ENCODE peak calls at places on chromosomes 12 and 14, in ten cellular contexts. W is tibial nerve; K is anterior cingulate cortex; Y is occipital lobe; G is heart left ventricle; J is iPS-NIHi11; R is HFFc6; B is stimulated activated CD8-positive, alpha-beta memory T cell treated with anti-CD3 and anti-CD28 coated beads, Interleukin-4, amount 100 ng/mL, for 4 hours; X is bronchial epithelial cell; O is A172. V is an unnamed sample.

GRCh38 chr12:132237772-132238486 is 91.5 kb downstream of the GALNT9 start:
- DNase-seq in W (no peak), K (no peak), Y (no peak), G (no peak), J (no peak), R (no peak), B (no peak), X (no peak), O (no peak), V (no peak)

GRCh38 chr12:2682301-2683282 is 112.2 kb upstream of the FKBP4 start:
- DNase-seq in W (no peak), K (no peak), Y (no peak), G (no peak), J (peak), R (peak), B (no peak), X (peak), O (peak), V (no peak)

GRCh38 chr12:82461851-82462250 is 103.5 kb downstream of the METTL25 start:
- DNase-seq in W (no peak), K (no peak), Y (no peak), G (no peak), J (no peak), R (no peak), B (no peak), X (peak), O (no peak), V (no peak)

GRCh38 chr14:103890836-103891666 is 37.2 kb upstream of the TDRD9 start:
- DNase-seq in W (no peak), K (no peak), Y (no peak), G (no peak), J (peak), R (no peak), B (no peak), X (no peak), O (no peak), V (no peak)

GRCh38 chr14:37623552-37623951 is 28.1 kb downstream of the TTC6 start:
- DNase-seq in W (no peak), K (no peak), Y (no peak), G (no peak), J (no peak), R (peak), B (no peak), X (peak), O (peak), V (no peak)

GRCh38 chr14:94559638-94560290 is 1.5 kb upstream of the SERPINA4 start:
- DNase-seq in W (no peak), K (no peak), Y (no peak), G (no peak), J (no peak), R (no peak), B (no peak), X (no peak), O (no peak), V (no peak)

GRCh38 chr12:92140919-92141536 is 4.6 kb downstream of the BTG1 start:
- DNase-seq in W (no peak), K (no peak), Y (no peak), G (no peak), J (no peak), R (no peak), B (no peak), X (no peak), O (no peak), V (no peak)

GRCh38 chr12:66837311-66837627 is 158.4 kb upstream of the GRIP1 start:
- DNase-seq in W (no peak), K (no peak), Y (no peak), G (no peak), J (no peak), R (no peak), B (no peak), X (no peak), O (no peak), V (no peak)

GRCh38 chr12:89140580-89141236 is 211.6 kb downstream of the DUSP6 start:
- DNase-seq in W (no peak), K (peak), Y (peak), G (peak), J (no peak), R (no peak), B (no peak), X (no peak), O (no peak), V (no peak)

GRCh38 chr12:48943221-48943620 is 14.1 kb downstream of the ARF3 start:
- DNase-seq in W (no peak), K (no peak), Y (no peak), G (no peak), J (no peak), R (no peak), B (no peak), X (no peak), O (no peak), V (no peak)

GRCh38 chr12:108750471-108751402 is 19.4 kb upstream of the CORO1C start:
- DNase-seq in W (no peak), K (no peak), Y (no peak), G (no peak), J (no peak), R (no peak), B (no peak), X (no peak), O (no peak), V (no peak)

GRCh38 chr14:89669209-89669608 is 252.2 kb upstream of the FOXN3 start:
- DNase-seq in W (no peak), K (peak), Y (no peak), G (peak), J (no peak), R (no peak), B (no peak), X (no peak), O (no peak), V (no peak)

GRCh38 chr12:64320611-64321010 is 69.9 kb downstream of the C12orf56 start:
- DNase-seq in W (no peak), K (no peak), Y (no peak), G (no peak), J (no peak), R (no peak), B (no peak), X (no peak), O (no peak), V (no peak)

GRCh38 chr14:102086346-102086971 is 385 bp downstream of the HSP90AA1 start:
- DNase-seq in W (peak), K (no peak), Y (no peak), G (peak), J (peak), R (peak), B (peak), X (peak), O (no peak), V (no peak)

GRCh38 chr14:68172216-68172615 is 352.6 kb downstream of the RAD51B start:
- DNase-seq in W (no peak), K (no peak), Y (no peak), G (no peak), J (no peak), R (no peak), B (no peak), X (no peak), O (no peak), V (no peak)

GRCh38 chr12:115257791-115258190 is 573.8 kb upstream of the TBX3 start:
- DNase-seq in W (no peak), K (no peak), Y (no peak), G (no peak), J (no peak), R (peak), B (no peak), X (peak), O (peak), V (no peak)

GRCh38 chr12:11822071-11822818 is 172.8 kb downstream of the ETV6 start:
- DNase-seq in W (no peak), K (no peak), Y (no peak), G (no peak), J (no peak), R (no peak), B (peak), X (peak), O (peak), V (peak)